ENCODE peak calls at places on chromosomes 13 and 19, in six cellular contexts. M is ACHN; P is retinal pigment epithelial cell; U is stimulated activated CD8-positive, alpha-beta memory T cell treated with anti-CD3 and anti-CD28 coated beads, Interleukin-4, amount 100 ng/mL, for 4 hours; N is NCI-H2107; H is thoracic aorta. Y is an unnamed sample.

GRCh38 chr13:33745370-33746324 is 72.3 kb upstream of the RFC3 start:
- DNase-seq in M (no peak), P (no peak), U (no peak), N (peak; percentile 23), H (no peak), Y (no peak)

GRCh38 chr19:31528261-31528660 is 179.0 kb upstream of the TSHZ3 start:
- DNase-seq in M (no peak), P (no peak), U (no peak), N (no peak), H (no peak), Y (no peak)

GRCh38 chr19:42628411-42629135 is 33.8 kb upstream of the CEACAM8 start:
- DNase-seq in M (no peak), P (no peak), U (no peak), N (no peak), H (no peak), Y (no peak)

GRCh38 chr13:113176292-113176691 is 17.8 kb downstream of the PROZ start:
- DNase-seq in M (no peak), P (no peak), U (peak; percentile 39), N (no peak), H (no peak), Y (no peak)

GRCh38 chr19:28516415-28516872 is 696.5 kb downstream of the UQCRFS1 start:
- DNase-seq in M (no peak), P (no peak), U (no peak), N (no peak), H (no peak), Y (no peak)

GRCh38 chr19:33403221-33403972 is 29.9 kb downstream of the CEBPG start:
- DNase-seq in M (no peak), P (peak; percentile 10), U (no peak), N (no peak), H (no peak), Y (no peak)

GRCh38 chr13:46598820-46599180 is 45.8 kb downstream of the LRCH1 start:
- DNase-seq in M (no peak), P (no peak), U (no peak), N (no peak), H (no peak), Y (no peak)

GRCh38 chr13:34338102-34338501 is 520.2 kb downstream of the RFC3 start:
- DNase-seq in M (no peak), P (no peak), U (no peak), N (no peak), H (no peak), Y (no peak)

GRCh38 chr13:104553156-104553555 is 1486.9 kb upstream of the SLC10A2 start:
- DNase-seq in M (no peak), P (peak; percentile 28), U (no peak), N (no peak), H (no peak), Y (no peak)